ENCODE peak calls at places on chromosome 19, in ten cellular contexts. One of them, this sample, is unnamed.

GRCh38 chr19:326851-327250 is 17.7 kb downstream of the MIER2 start:
- DNase-seq in aorta: no peak
- DNase-seq in BE2C: no peak
- DNase-seq in transverse colon: no peak
- DNase-seq in thyroid gland: no peak
- DNase-seq in tibial artery: no peak
- DNase-seq in cardiac muscle cell: no peak
- DNase-seq in ovary: no peak
- DNase-seq in CD8-positive, alpha-beta T cell: no peak
- DNase-seq in PC-9: no peak
- DNase-seq in this sample: no peak

GRCh38 chr19:3982701-3983541 is 2.3 kb downstream of the EEF2 start:
- DNase-seq in aorta: peak; percentile 55
- DNase-seq in BE2C: no peak
- DNase-seq in transverse colon: no peak
- DNase-seq in thyroid gland: no peak
- DNase-seq in tibial artery: peak; percentile 67
- DNase-seq in cardiac muscle cell: peak; percentile 47
- DNase-seq in ovary: peak; percentile 46
- DNase-seq in CD8-positive, alpha-beta T cell: no peak
- DNase-seq in PC-9: no peak
- DNase-seq in this sample: no peak

GRCh38 chr19:7450243-7451223 is 38.3 kb downstream of the PEX11G start:
- DNase-seq in aorta: no peak
- DNase-seq in BE2C: no peak
- DNase-seq in transverse colon: no peak
- DNase-seq in thyroid gland: no peak
- DNase-seq in tibial artery: no peak
- DNase-seq in cardiac muscle cell: peak; percentile 32
- DNase-seq in ovary: no peak
- DNase-seq in CD8-positive, alpha-beta T cell: no peak
- DNase-seq in PC-9: peak; percentile 46
- DNase-seq in this sample: no peak

GRCh38 chr19:1979642-1980041 is 35.9 kb downstream of the BTBD2 start:
- DNase-seq in aorta: no peak
- DNase-seq in BE2C: no peak
- DNase-seq in transverse colon: no peak
- DNase-seq in thyroid gland: no peak
- DNase-seq in tibial artery: no peak
- DNase-seq in cardiac muscle cell: no peak
- DNase-seq in ovary: no peak
- DNase-seq in CD8-positive, alpha-beta T cell: no peak
- DNase-seq in PC-9: no peak
- DNase-seq in this sample: no peak

GRCh38 chr19:46299004-46299509 is 2.2 kb downstream of the HIF3A start:
- DNase-seq in aorta: peak; percentile 94
- DNase-seq in BE2C: peak; percentile 97
- DNase-seq in transverse colon: peak; percentile 98
- DNase-seq in thyroid gland: peak; percentile 98
- DNase-seq in tibial artery: peak; percentile 99
- DNase-seq in cardiac muscle cell: peak; percentile 97
- DNase-seq in ovary: peak; percentile 100
- DNase-seq in CD8-positive, alpha-beta T cell: no peak
- DNase-seq in PC-9: peak; percentile 74
- DNase-seq in this sample: no peak

GRCh38 chr19:2494447-2495129 is 18.7 kb downstream of the GADD45B start:
- DNase-seq in aorta: peak; percentile 92
- DNase-seq in BE2C: peak; percentile 57
- DNase-seq in transverse colon: peak; percentile 82
- DNase-seq in thyroid gland: peak; percentile 84
- DNase-seq in tibial artery: peak; percentile 96
- DNase-seq in cardiac muscle cell: peak; percentile 88
- DNase-seq in ovary: peak; percentile 82
- DNase-seq in CD8-positive, alpha-beta T cell: peak; percentile 53
- DNase-seq in PC-9: peak; percentile 50
- DNase-seq in this sample: peak; percentile 19

GRCh38 chr19:33819875-33820781 is 23.5 kb downstream of the KCTD15 start:
- DNase-seq in aorta: peak; percentile 92
- DNase-seq in BE2C: no peak
- DNase-seq in transverse colon: peak; percentile 82
- DNase-seq in thyroid gland: peak; percentile 67
- DNase-seq in tibial artery: peak; percentile 92
- DNase-seq in cardiac muscle cell: peak; percentile 91
- DNase-seq in ovary: peak; percentile 80
- DNase-seq in CD8-positive, alpha-beta T cell: peak; percentile 52
- DNase-seq in PC-9: peak; percentile 84
- DNase-seq in this sample: peak; percentile 40

GRCh38 chr19:46904114-46905060 is 43.6 kb downstream of the ARHGAP35 start:
- DNase-seq in aorta: peak; percentile 60
- DNase-seq in BE2C: no peak
- DNase-seq in transverse colon: no peak
- DNase-seq in thyroid gland: no peak
- DNase-seq in tibial artery: no peak
- DNase-seq in cardiac muscle cell: peak; percentile 90
- DNase-seq in ovary: peak; percentile 63
- DNase-seq in CD8-positive, alpha-beta T cell: no peak
- DNase-seq in PC-9: no peak
- DNase-seq in this sample: no peak

GRCh38 chr19:35518313-35518712 is 4.9 kb upstream of the DMKN start:
- DNase-seq in aorta: no peak
- DNase-seq in BE2C: no peak
- DNase-seq in transverse colon: no peak
- DNase-seq in thyroid gland: peak; percentile 10
- DNase-seq in tibial artery: no peak
- DNase-seq in cardiac muscle cell: peak; percentile 98
- DNase-seq in ovary: no peak
- DNase-seq in CD8-positive, alpha-beta T cell: no peak
- DNase-seq in PC-9: peak; percentile 57
- DNase-seq in this sample: no peak

GRCh38 chr19:925912-926594 is at the start of gene ARID3A:
- DNase-seq in aorta: no peak
- DNase-seq in BE2C: peak; percentile 66
- DNase-seq in transverse colon: peak; percentile 71
- DNase-seq in thyroid gland: peak; percentile 53
- DNase-seq in tibial artery: peak; percentile 82
- DNase-seq in cardiac muscle cell: peak; percentile 81
- DNase-seq in ovary: no peak
- DNase-seq in CD8-positive, alpha-beta T cell: no peak
- DNase-seq in PC-9: no peak
- DNase-seq in this sample: no peak

GRCh38 chr19:55661826-55662225 is 7.0 kb downstream of the U2AF2 start:
- DNase-seq in aorta: no peak
- DNase-seq in BE2C: no peak
- DNase-seq in transverse colon: no peak
- DNase-seq in thyroid gland: no peak
- DNase-seq in tibial artery: no peak
- DNase-seq in cardiac muscle cell: no peak
- DNase-seq in ovary: no peak
- DNase-seq in CD8-positive, alpha-beta T cell: no peak
- DNase-seq in PC-9: no peak
- DNase-seq in this sample: no peak

GRCh38 chr19:51327066-51327985 is 14.6 kb downstream of the VSIG10L start:
- DNase-seq in aorta: peak; percentile 74
- DNase-seq in BE2C: no peak
- DNase-seq in transverse colon: peak; percentile 43
- DNase-seq in thyroid gland: no peak
- DNase-seq in tibial artery: no peak
- DNase-seq in cardiac muscle cell: peak; percentile 74
- DNase-seq in ovary: no peak
- DNase-seq in CD8-positive, alpha-beta T cell: peak; percentile 33
- DNase-seq in PC-9: no peak
- DNase-seq in this sample: peak; percentile 35

GRCh38 chr19:35715981-35716734 is 1.6 kb upstream of the KMT2B start:
- DNase-seq in aorta: no peak
- DNase-seq in BE2C: peak; percentile 46
- DNase-seq in transverse colon: no peak
- DNase-seq in thyroid gland: peak; percentile 60
- DNase-seq in tibial artery: no peak
- DNase-seq in cardiac muscle cell: no peak
- DNase-seq in ovary: peak; percentile 82
- DNase-seq in CD8-positive, alpha-beta T cell: peak; percentile 25
- DNase-seq in PC-9: peak; percentile 42
- DNase-seq in this sample: no peak

GRCh38 chr19:43148233-43148632 is 38.1 kb downstream of the PSG5 start:
- DNase-seq in aorta: no peak
- DNase-seq in BE2C: no peak
- DNase-seq in transverse colon: no peak
- DNase-seq in thyroid gland: no peak
- DNase-seq in tibial artery: no peak
- DNase-seq in cardiac muscle cell: peak; percentile 18
- DNase-seq in ovary: no peak
- DNase-seq in CD8-positive, alpha-beta T cell: no peak
- DNase-seq in PC-9: peak; percentile 65
- DNase-seq in this sample: no peak

GRCh38 chr19:12770922-12771321 is 4.4 kb downstream of the HOOK2 start:
- DNase-seq in aorta: no peak
- DNase-seq in BE2C: no peak
- DNase-seq in transverse colon: no peak
- DNase-seq in thyroid gland: no peak
- DNase-seq in tibial artery: no peak
- DNase-seq in cardiac muscle cell: no peak
- DNase-seq in ovary: no peak
- DNase-seq in CD8-positive, alpha-beta T cell: no peak
- DNase-seq in PC-9: no peak
- DNase-seq in this sample: no peak

GRCh38 chr19:40413291-40413994 is at the start of gene PRX:
- DNase-seq in aorta: no peak
- DNase-seq in BE2C: peak; percentile 32
- DNase-seq in transverse colon: no peak
- DNase-seq in thyroid gland: no peak
- DNase-seq in tibial artery: no peak
- DNase-seq in cardiac muscle cell: no peak
- DNase-seq in ovary: no peak
- DNase-seq in CD8-positive, alpha-beta T cell: no peak
- DNase-seq in PC-9: no peak
- DNase-seq in this sample: no peak

GRCh38 chr19:56951672-56952071 is 111.1 kb upstream of the PEG3 start:
- DNase-seq in aorta: no peak
- DNase-seq in BE2C: no peak
- DNase-seq in transverse colon: no peak
- DNase-seq in thyroid gland: no peak
- DNase-seq in tibial artery: no peak
- DNase-seq in cardiac muscle cell: no peak
- DNase-seq in ovary: no peak
- DNase-seq in CD8-positive, alpha-beta T cell: no peak
- DNase-seq in PC-9: no peak
- DNase-seq in this sample: no peak

GRCh38 chr19:56955637-56956216 is 115.2 kb upstream of the PEG3 start:
- DNase-seq in aorta: no peak
- DNase-seq in BE2C: no peak
- DNase-seq in transverse colon: no peak
- DNase-seq in thyroid gland: no peak
- DNase-seq in tibial artery: no peak
- DNase-seq in cardiac muscle cell: no peak
- DNase-seq in ovary: no peak
- DNase-seq in CD8-positive, alpha-beta T cell: no peak
- DNase-seq in PC-9: no peak
- DNase-seq in this sample: no peak

GRCh38 chr19:56956503-56957226 is 116.1 kb upstream of the PEG3 start:
- DNase-seq in aorta: no peak
- DNase-seq in BE2C: no peak
- DNase-seq in transverse colon: no peak
- DNase-seq in thyroid gland: no peak
- DNase-seq in tibial artery: no peak
- DNase-seq in cardiac muscle cell: no peak
- DNase-seq in ovary: no peak
- DNase-seq in CD8-positive, alpha-beta T cell: no peak
- DNase-seq in PC-9: no peak
- DNase-seq in this sample: no peak

GRCh38 chr19:56949651-56950050 is 109.1 kb upstream of the PEG3 start:
- DNase-seq in aorta: no peak
- DNase-seq in BE2C: no peak
- DNase-seq in transverse colon: no peak
- DNase-seq in thyroid gland: no peak
- DNase-seq in tibial artery: no peak
- DNase-seq in cardiac muscle cell: no peak
- DNase-seq in ovary: peak; percentile 87
- DNase-seq in CD8-positive, alpha-beta T cell: no peak
- DNase-seq in PC-9: no peak
- DNase-seq in this sample: no peak

GRCh38 chr19:56953411-56953810 is 112.9 kb upstream of the PEG3 start:
- DNase-seq in aorta: no peak
- DNase-seq in BE2C: no peak
- DNase-seq in transverse colon: no peak
- DNase-seq in thyroid gland: no peak
- DNase-seq in tibial artery: no peak
- DNase-seq in cardiac muscle cell: no peak
- DNase-seq in ovary: no peak
- DNase-seq in CD8-positive, alpha-beta T cell: no peak
- DNase-seq in PC-9: no peak
- DNase-seq in this sample: no peak
- H3K9me3 ChIP-seq in aorta: peaks cover 8% of the 10 kb centered on the region
- H3K9me3 ChIP-seq in BE2C: no peaks in the 10 kb centered on the region
- H3K9me3 ChIP-seq in transverse colon: no peaks in the 10 kb centered on the region
- H3K9me3 ChIP-seq in thyroid gland: no peaks in the 10 kb centered on the region
- H3K9me3 ChIP-seq in tibial artery: peaks cover 12% of the 10 kb centered on the region
- H3K9me3 ChIP-seq in cardiac muscle cell: no peaks in the 10 kb centered on the region
- H3K9me3 ChIP-seq in ovary: no peaks in the 10 kb centered on the region
- H3K9me3 ChIP-seq in CD8-positive, alpha-beta T cell: peaks cover 4% of the 10 kb centered on the region
- H3K9me3 ChIP-seq in PC-9: no peaks in the 10 kb centered on the region
- H3K9me3 ChIP-seq in this sample: no peaks in the 10 kb centered on the region

GRCh38 chr19:9461938-9462337 is 26.6 kb upstream of the ZNF266 start:
- DNase-seq in aorta: no peak
- DNase-seq in BE2C: no peak
- DNase-seq in transverse colon: no peak
- DNase-seq in thyroid gland: no peak
- DNase-seq in tibial artery: no peak
- DNase-seq in cardiac muscle cell: no peak
- DNase-seq in ovary: no peak
- DNase-seq in CD8-positive, alpha-beta T cell: no peak
- DNase-seq in PC-9: no peak
- DNase-seq in this sample: no peak
- H3K9me3 ChIP-seq in aorta: peaks cover 11% of the 10 kb centered on the region
- H3K9me3 ChIP-seq in BE2C: no peaks in the 10 kb centered on the region
- H3K9me3 ChIP-seq in transverse colon: peaks cover 43% of the 10 kb centered on the region
- H3K9me3 ChIP-seq in thyroid gland: no peaks in the 10 kb centered on the region
- H3K9me3 ChIP-seq in tibial artery: peaks cover 57% of the 10 kb centered on the region
- H3K9me3 ChIP-seq in cardiac muscle cell: no peaks in the 10 kb centered on the region
- H3K9me3 ChIP-seq in ovary: no peaks in the 10 kb centered on the region
- H3K9me3 ChIP-seq in CD8-positive, alpha-beta T cell: peaks cover 26% of the 10 kb centered on the region
- H3K9me3 ChIP-seq in PC-9: peaks cover 18% of the 10 kb centered on the region
- H3K9me3 ChIP-seq in this sample: peaks cover 13% of the 10 kb centered on the region

GRCh38 chr19:27776020-27776419 is 1436.9 kb downstream of the UQCRFS1 start:
- DNase-seq in aorta: no peak
- DNase-seq in BE2C: peak; percentile 63
- DNase-seq in transverse colon: no peak
- DNase-seq in thyroid gland: no peak
- DNase-seq in tibial artery: no peak
- DNase-seq in cardiac muscle cell: peak; percentile 60
- DNase-seq in ovary: no peak
- DNase-seq in CD8-positive, alpha-beta T cell: no peak
- DNase-seq in PC-9: no peak
- DNase-seq in this sample: no peak
- H3K9me3 ChIP-seq in aorta: peaks cover 39% of the 10 kb centered on the region
- H3K9me3 ChIP-seq in BE2C: no peaks in the 10 kb centered on the region
- H3K9me3 ChIP-seq in transverse colon: peaks cover 3% of the 10 kb centered on the region
- H3K9me3 ChIP-seq in thyroid gland: no peaks in the 10 kb centered on the region
- H3K9me3 ChIP-seq in tibial artery: peaks cover 20% of the 10 kb centered on the region
- H3K9me3 ChIP-seq in cardiac muscle cell: no peaks in the 10 kb centered on the region
- H3K9me3 ChIP-seq in ovary: peaks cover 1% of the 10 kb centered on the region
- H3K9me3 ChIP-seq in CD8-positive, alpha-beta T cell: peaks cover 7% of the 10 kb centered on the region
- H3K9me3 ChIP-seq in PC-9: peaks cover 20% of the 10 kb centered on the region
- H3K9me3 ChIP-seq in this sample: peaks cover 1% of the 10 kb centered on the region

GRCh38 chr19:54587026-54587425 is 6.4 kb upstream of the LILRA1 start:
- DNase-seq in aorta: no peak
- DNase-seq in BE2C: no peak
- DNase-seq in transverse colon: no peak
- DNase-seq in thyroid gland: no peak
- DNase-seq in tibial artery: no peak
- DNase-seq in cardiac muscle cell: no peak
- DNase-seq in ovary: no peak
- DNase-seq in CD8-positive, alpha-beta T cell: no peak
- DNase-seq in PC-9: no peak
- DNase-seq in this sample: no peak

GRCh38 chr19:54586397-54586796 is 7.0 kb upstream of the LILRA1 start:
- DNase-seq in aorta: no peak
- DNase-seq in BE2C: no peak
- DNase-seq in transverse colon: no peak
- DNase-seq in thyroid gland: no peak
- DNase-seq in tibial artery: no peak
- DNase-seq in cardiac muscle cell: no peak
- DNase-seq in ovary: no peak
- DNase-seq in CD8-positive, alpha-beta T cell: no peak
- DNase-seq in PC-9: peak; percentile 30
- DNase-seq in this sample: no peak
- H3K9me3 ChIP-seq in aorta: peaks cover 5% of the 10 kb centered on the region
- H3K9me3 ChIP-seq in BE2C: no peaks in the 10 kb centered on the region
- H3K9me3 ChIP-seq in transverse colon: no peaks in the 10 kb centered on the region
- H3K9me3 ChIP-seq in thyroid gland: no peaks in the 10 kb centered on the region
- H3K9me3 ChIP-seq in tibial artery: peaks cover 10% of the 10 kb centered on the region
- H3K9me3 ChIP-seq in cardiac muscle cell: peaks cover 4% of the 10 kb centered on the region
- H3K9me3 ChIP-seq in ovary: no peaks in the 10 kb centered on the region
- H3K9me3 ChIP-seq in CD8-positive, alpha-beta T cell: no peaks in the 10 kb centered on the region
- H3K9me3 ChIP-seq in PC-9: no peaks in the 10 kb centered on the region
- H3K9me3 ChIP-seq in this sample: no peaks in the 10 kb centered on the region